ENCODE peak calls at places on chromosomes 1 and 21, in four cellular contexts. Q is HFF-Myc; Z is effector CD8-positive, alpha-beta T cell; C is CD8-positive, alpha-beta T cell. W is an unnamed sample.

GRCh38 chr1:206635080-206635982 is at the start of gene DYRK3:
- DNase-seq in Q (peak), Z (peak), C (peak), W (peak)

GRCh38 chr1:19203440-19203839 is 6.6 kb downstream of the UBR4 start:
- DNase-seq in Q (no peak), Z (no peak), C (no peak), W (no peak)

GRCh38 chr1:111452581-111452980 is 3.3 kb downstream of the ATP5PB start:
- DNase-seq in Q (no peak), Z (no peak), C (no peak), W (no peak)

GRCh38 chr1:6106321-6106731 is 60.6 kb downstream of the KCNAB2 start:
- DNase-seq in Q (no peak), Z (no peak), C (no peak), W (no peak)

GRCh38 chr1:23747947-23748346 is 4.7 kb downstream of the ELOA start:
- DNase-seq in Q (no peak), Z (no peak), C (no peak), W (no peak)

GRCh38 chr1:11456970-11457369 is 22.0 kb upstream of the DISP3 start:
- DNase-seq in Q (no peak), Z (no peak), C (no peak), W (no peak)

GRCh38 chr21:29718081-29718815 is 221.5 kb downstream of the GRIK1 start:
- DNase-seq in Q (no peak), Z (no peak), C (no peak), W (no peak)

GRCh38 chr1:32773764-32774463 is 43.2 kb downstream of the YARS1 start:
- DNase-seq in Q (no peak), Z (no peak), C (no peak), W (no peak)

GRCh38 chr1:236394016-236394481 is at the start of gene EDARADD:
- DNase-seq in Q (no peak), Z (no peak), C (no peak), W (no peak)

GRCh38 chr1:212791261-212791675 is 309 bp downstream of the NSL1 start:
- DNase-seq in Q (no peak), Z (no peak), C (no peak), W (no peak)

GRCh38 chr1:204102719-204103118 is 29.8 kb downstream of the SOX13 start:
- DNase-seq in Q (no peak), Z (no peak), C (no peak), W (no peak)

GRCh38 chr1:41392528-41392924 is 31.3 kb downstream of the FOXO6 start:
- DNase-seq in Q (no peak), Z (no peak), C (no peak), W (no peak)

GRCh38 chr1:228374711-228375577 is 31.7 kb downstream of the TRIM11 start:
- DNase-seq in Q (peak), Z (no peak), C (no peak), W (no peak)

GRCh38 chr21:34886554-34887385 is 162.3 kb downstream of the RUNX1 start:
- DNase-seq in Q (no peak), Z (no peak), C (no peak), W (peak)

GRCh38 chr1:2985121-2985561 is 36.1 kb upstream of the ACTRT2 start:
- DNase-seq in Q (no peak), Z (no peak), C (no peak), W (no peak)

GRCh38 chr21:45811136-45811535 is 167.6 kb downstream of the PCBP3 start:
- DNase-seq in Q (no peak), Z (no peak), C (no peak), W (no peak)

GRCh38 chr1:75668813-75669212 is 55.7 kb upstream of the ACADM start:
- DNase-seq in Q (no peak), Z (no peak), C (no peak), W (no peak)

GRCh38 chr1:101971309-101971708 is 25.4 kb downstream of the OLFM3 start:
- DNase-seq in Q (no peak), Z (no peak), C (no peak), W (no peak)

GRCh38 chr21:37675202-37675801 is 241.0 kb downstream of the KCNJ6 start:
- DNase-seq in Q (peak), Z (peak), C (peak), W (peak)

GRCh38 chr1:155000725-155001437 is 1.7 kb upstream of the ZBTB7B start:
- DNase-seq in Q (peak), Z (peak), C (peak), W (peak)

GRCh38 chr1:89935235-89935634 is 59.7 kb upstream of the ZNF326 start:
- DNase-seq in Q (no peak), Z (no peak), C (no peak), W (no peak)

GRCh38 chr1:15788624-15789301 is 18.7 kb downstream of the UQCRHL start:
- DNase-seq in Q (no peak), Z (no peak), C (no peak), W (no peak)

GRCh38 chr1:98677288-98677687 is 15.8 kb downstream of the SNX7 start:
- DNase-seq in Q (peak), Z (no peak), C (no peak), W (no peak)

GRCh38 chr1:235532350-235532749 is 28.1 kb upstream of the B3GALNT2 start:
- DNase-seq in Q (no peak), Z (no peak), C (no peak), W (no peak)

GRCh38 chr1:169676001-169676400 is 35.4 kb downstream of the SELL start:
- DNase-seq in Q (no peak), Z (no peak), C (no peak), W (no peak)

GRCh38 chr1:21100496-21100895 is 76.2 kb downstream of the EIF4G3 start:
- DNase-seq in Q (no peak), Z (no peak), C (no peak), W (no peak)

GRCh38 chr1:7400566-7400965 is 370.5 kb upstream of the VAMP3 start:
- DNase-seq in Q (no peak), Z (no peak), C (no peak), W (no peak)

GRCh38 chr1:51843948-51844347 is 34.6 kb downstream of the NRDC start:
- DNase-seq in Q (no peak), Z (no peak), C (no peak), W (no peak)

GRCh38 chr1:247962911-247963588 is 2.0 kb upstream of the OR2AK2 start:
- DNase-seq in Q (no peak), Z (no peak), C (no peak), W (no peak)

GRCh38 chr1:59292557-59292956 is 4.3 kb upstream of the FGGY start:
- DNase-seq in Q (no peak), Z (no peak), C (no peak), W (no peak)

GRCh38 chr1:204401747-204402146 is 9.9 kb downstream of the PPP1R15B start:
- DNase-seq in Q (no peak), Z (no peak), C (no peak), W (no peak)

GRCh38 chr1:156875067-156875615 is 14.5 kb downstream of the NTRK1 start:
- DNase-seq in Q (no peak), Z (no peak), C (no peak), W (no peak)

W was measured in activated B cell treated with CpG ODN at 0.5 μM for 24 hours.